ENCODE peak calls at places on chromosome 1, in four cellular contexts. A is ascending aorta, X is right cardiac atrium, R is cardiac muscle cell. K is an unnamed sample.

GRCh38 chr1:88454781-88455180 is 229.3 kb upstream of the PKN2 start:
- DNase-seq in R (no peak), X (no peak), A (no peak), K (no peak)

GRCh38 chr1:180560200-180560867 is 1.6 kb downstream of the OVAAL start:
- DNase-seq in X (no peak), R (no peak), A (no peak), K (no peak)

GRCh38 chr1:155392898-155393411 is 72.3 kb downstream of the RUSC1 start:
- DNase-seq in A (no peak), R (peak; percentile 73), X (peak; percentile 83), K (no peak)

GRCh38 chr1:158407092-158407491 is 7.8 kb upstream of the OR10T2 start:
- DNase-seq in A (no peak), X (no peak), R (no peak), K (no peak)

GRCh38 chr1:162736633-162737067 is 53.9 kb upstream of the HSD17B7 start:
- DNase-seq in A (no peak), R (no peak), X (no peak), K (no peak)

GRCh38 chr1:224533517-224533916 is 82.6 kb upstream of the CNIH3 start:
- DNase-seq in R (no peak), X (no peak), A (no peak), K (no peak)

GRCh38 chr1:6788946-6789345 is 3.7 kb downstream of the CAMTA1 start:
- DNase-seq in A (no peak), X (no peak), R (no peak), K (no peak)

GRCh38 chr1:91611498-91611917 is 110.9 kb downstream of the CDC7 start:
- DNase-seq in A (no peak), R (no peak), X (no peak), K (no peak)

GRCh38 chr1:11880911-11881748 is 22.4 kb upstream of the NPPB start:
- DNase-seq in A (no peak), R (no peak), X (peak; percentile 95), K (no peak)

GRCh38 chr1:161486806-161487482 is 18.3 kb upstream of the FCGR2A start:
- DNase-seq in A (no peak), X (no peak), R (peak; percentile 78), K (no peak)

GRCh38 chr1:25695066-25695990 is 78.7 kb downstream of the MAN1C1 start:
- DNase-seq in A (peak; percentile 94), X (peak; percentile 93), R (peak; percentile 99), K (peak; percentile 66)

GRCh38 chr1:53656062-53656915 is 82.7 kb downstream of the GLIS1 start:
- DNase-seq in A (no peak), X (no peak), R (peak; percentile 48), K (no peak)

GRCh38 chr1:110630770-110631663 is 24.9 kb upstream of the KCNA2 start:
- DNase-seq in X (peak; percentile 88), A (peak; percentile 78), R (peak; percentile 78), K (no peak)

GRCh38 chr1:223248787-223249175 is 105.7 kb upstream of the TLR5 start:
- DNase-seq in R (no peak), A (no peak), X (no peak), K (no peak)

GRCh38 chr1:38027201-38028104 is 14.9 kb downstream of the UTP11 start:
- DNase-seq in A (no peak), X (no peak), R (no peak), K (no peak)

GRCh38 chr1:183308719-183309118 is 109.5 kb downstream of the NMNAT2 start:
- DNase-seq in X (no peak), A (no peak), R (no peak), K (no peak)

GRCh38 chr1:198492872-198493271 is 47.6 kb downstream of the ATP6V1G3 start:
- DNase-seq in X (no peak), R (peak; percentile 59), A (no peak), K (no peak)

GRCh38 chr1:85569122-85569521 is 11.4 kb upstream of the CCN1 start:
- DNase-seq in A (no peak), X (no peak), R (peak; percentile 78), K (no peak)

DNA sequence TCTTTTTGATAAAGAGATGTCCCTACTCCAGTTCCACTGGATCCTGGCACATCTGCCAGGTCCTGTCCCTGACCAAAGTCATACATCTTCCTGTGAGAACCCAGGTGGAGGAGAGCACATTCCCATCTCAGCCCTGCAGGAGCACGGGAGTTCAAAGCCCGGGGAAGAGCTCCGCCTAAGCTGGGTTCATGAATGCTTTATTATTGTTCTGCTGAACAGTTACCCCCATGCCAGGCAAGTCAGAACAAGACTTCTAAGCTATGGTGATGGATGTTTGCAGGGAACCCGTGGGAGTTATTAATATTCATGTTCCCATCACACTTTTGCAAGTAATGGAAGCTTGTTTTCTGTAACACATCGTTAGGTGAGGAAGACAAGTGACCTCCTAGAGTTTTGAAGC is 62.9 kb downstream of the SEC16B start:
- DNase-seq in X (no peak), R (no peak), A (no peak), K (no peak)
- H3K4me3 ChIP-seq in X (no peak overlapping the region), R (no peak overlapping the region), A (no peak overlapping the region), K (no peak overlapping the region)

DNA sequence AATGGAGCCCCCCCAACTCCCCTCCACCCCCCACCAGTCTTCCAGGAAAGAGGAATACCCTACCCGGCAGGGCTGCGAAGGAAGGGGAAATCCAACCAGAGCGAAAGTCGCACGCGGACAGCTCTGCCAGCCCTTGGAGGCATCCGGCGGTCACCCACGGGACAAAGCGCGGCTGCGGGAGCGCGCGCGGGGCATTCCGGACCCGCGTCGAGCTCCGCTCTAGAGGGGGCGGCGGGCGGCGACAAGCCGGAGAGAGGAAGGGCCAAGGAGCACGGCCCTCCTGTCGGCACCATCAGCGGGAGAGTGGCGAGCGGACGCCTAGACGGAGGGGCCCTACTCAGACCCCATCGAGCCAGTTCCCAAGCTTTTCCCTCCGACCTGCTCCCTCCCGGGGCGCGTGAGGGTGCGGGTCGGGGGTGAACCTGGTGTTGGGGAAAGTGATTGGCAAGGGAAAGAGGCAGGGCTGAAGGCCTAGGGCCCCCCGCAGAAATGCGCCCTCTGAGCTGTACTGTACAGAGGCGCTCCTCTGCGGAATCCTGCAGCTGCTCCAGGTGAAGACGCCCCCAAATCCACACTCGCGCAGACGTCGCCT is 432 bp upstream of the RASSF5 start:
- DNase-seq in R (peak; percentile 13), X (peak; percentile 70), A (no peak), K (no peak)
- H3K4me1 ChIP-seq in R (peaks cover 14% of the 10 kb centered on the region), X (peaks cover 9% of the 10 kb centered on the region), A (peaks cover 50% of the 10 kb centered on the region), K (peaks cover 35% of the 10 kb centered on the region)

DNA sequence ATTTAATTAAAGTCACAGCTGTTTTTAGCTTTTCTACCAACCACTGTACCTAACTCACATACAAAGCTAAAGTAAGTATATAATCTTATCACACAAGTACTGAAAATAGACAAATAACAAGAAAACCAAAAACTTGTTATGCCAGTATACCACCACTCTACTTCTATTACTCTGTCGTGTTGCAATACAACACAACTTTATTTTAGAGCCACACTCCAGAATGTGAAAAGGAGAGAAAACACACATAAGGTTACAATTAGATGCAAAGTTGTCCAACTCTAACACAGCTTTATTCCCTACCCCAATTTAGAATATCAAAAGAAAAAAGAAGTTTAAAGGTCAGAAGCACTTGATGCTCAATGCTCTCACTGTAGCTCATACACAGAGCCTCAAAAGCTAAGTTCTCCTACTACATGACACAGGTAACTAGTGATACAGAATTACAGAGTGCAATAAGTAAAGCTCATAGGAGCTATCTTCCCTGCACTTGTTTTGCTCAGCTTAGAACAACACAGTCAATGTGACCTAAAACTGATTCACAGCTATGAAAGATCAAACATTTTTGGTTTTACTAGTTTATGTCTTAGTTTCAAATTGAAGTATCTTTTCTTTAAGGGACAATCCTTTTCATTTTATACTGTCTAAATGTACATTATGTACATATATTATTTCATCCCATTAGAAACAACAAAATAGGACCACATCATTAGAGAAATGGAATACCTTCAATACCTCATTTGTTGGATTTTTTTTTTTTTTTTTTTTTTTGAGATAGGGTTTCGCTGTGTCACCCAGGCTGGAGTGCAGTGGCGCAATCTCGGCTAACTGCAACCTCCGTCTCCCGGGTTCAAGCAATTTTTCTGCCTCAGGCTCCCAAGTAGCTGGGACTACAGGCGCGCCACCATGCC is 29.2 kb downstream of the EYA3 start:
- DNase-seq in X (no peak), A (no peak), R (no peak), K (no peak)
- H3K4me3 ChIP-seq in X (no peak overlapping the region), A (no peak overlapping the region), R (no peak overlapping the region), K (no peak overlapping the region)

DNA sequence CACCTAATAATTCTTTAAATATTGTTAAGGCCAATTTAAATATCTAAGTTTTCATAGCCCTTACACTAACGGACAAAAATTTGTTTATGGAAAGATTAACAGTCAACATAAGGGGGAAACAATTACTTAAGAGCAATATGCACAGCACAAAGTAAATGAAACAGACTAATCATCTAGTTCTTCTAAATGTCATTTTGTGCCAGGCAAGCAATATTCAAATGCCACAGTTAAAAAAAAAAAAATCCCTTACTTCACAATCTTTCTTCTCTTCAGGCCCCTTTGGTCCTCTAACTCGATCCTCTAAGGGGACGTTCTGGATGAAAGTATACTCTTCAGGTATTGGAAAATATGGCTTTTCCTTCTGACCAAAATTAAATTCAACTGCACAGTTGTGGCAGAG is 6.6 kb downstream of the HNRNPU start:
- DNase-seq in A (no peak), X (no peak), R (no peak), K (no peak)
- H3K4me1 ChIP-seq in A (peaks cover 59% of the 10 kb centered on the region), X (peaks cover 5% of the 10 kb centered on the region), R (peaks cover 12% of the 10 kb centered on the region), K (peaks cover 67% of the 10 kb centered on the region)

GRCh38 chr1:201022178-201022823 is 1.2 kb downstream of the KIF21B start:
- DNase-seq in R (no peak), X (peak; percentile 22), A (no peak), K (no peak)
- H3K4me3 ChIP-seq in R (no peak overlapping the region), X (peak overlapping the region; percentile 90), A (peak overlapping the region; percentile 81), K (peak overlapping the region; percentile 81)

DNA sequence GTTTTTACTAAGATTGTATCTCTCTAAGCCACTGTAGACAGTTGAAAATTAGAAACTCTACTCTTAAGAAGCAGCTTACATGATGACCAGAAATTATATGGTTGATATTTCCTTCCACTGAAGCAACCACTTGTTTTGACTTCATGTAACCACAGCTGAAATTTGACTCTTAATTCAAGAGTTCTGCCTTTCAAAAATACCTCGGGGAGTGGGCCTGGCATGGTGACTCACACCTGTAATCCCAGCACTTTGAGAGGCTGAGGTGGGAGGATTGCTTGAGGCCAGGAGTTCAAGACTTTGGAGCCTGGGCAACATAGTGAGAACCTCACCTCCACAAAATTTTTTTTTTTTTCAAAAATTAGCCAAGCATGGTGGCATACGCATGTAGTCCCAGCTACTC is 4.3 kb downstream of the AMPD1 start:
- DNase-seq in X (no peak), R (no peak), A (no peak), K (no peak)
- H3K4me1 ChIP-seq in X (no peaks in the 10 kb centered on the region), R (no peaks in the 10 kb centered on the region), A (no peaks in the 10 kb centered on the region), K (no peaks in the 10 kb centered on the region)

DNA sequence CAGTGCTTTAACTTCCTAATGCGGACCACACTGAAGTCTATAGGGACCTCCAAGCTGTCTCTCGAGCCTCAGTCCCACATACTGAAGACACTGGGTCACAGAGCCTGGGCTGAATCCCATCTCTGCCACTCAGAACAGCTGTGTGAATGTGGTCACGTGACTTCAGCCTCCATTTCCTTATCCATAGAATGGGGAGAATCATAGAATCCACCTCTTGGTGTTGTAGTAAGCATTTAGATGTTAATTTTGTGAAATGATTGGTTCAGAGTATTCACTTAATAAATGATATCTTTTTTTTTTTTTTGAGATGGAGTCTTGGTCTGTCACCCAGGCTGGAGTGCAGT is 41.2 kb upstream of the LYST start:
- DNase-seq in R (no peak), A (no peak), X (no peak), K (no peak)
- H3K4me3 ChIP-seq in R (no peak overlapping the region), A (no peak overlapping the region), X (no peak overlapping the region), K (no peak overlapping the region)

GRCh38 chr1:94098585-94099111 is 22.3 kb downstream of the ABCA4 start:
- DNase-seq in R (no peak), X (peak; percentile 55), A (no peak), K (no peak)
- H3K4me1 ChIP-seq in R (peaks cover 2% of the 10 kb centered on the region), X (peaks cover 10% of the 10 kb centered on the region), A (peaks cover 25% of the 10 kb centered on the region), K (peaks cover 37% of the 10 kb centered on the region)